ENCODE peak calls at places on chromosome 1, in six cellular contexts. One of them, this sample, is unnamed.

GRCh38 chr1:196660912-196661311 is 9.1 kb downstream of the CFH start:
- DNase-seq in mesendoderm: peak
- DNase-seq in CD4-positive, alpha-beta T cell: no peak
- DNase-seq in activated CD8-positive, alpha-beta T cell treated with anti-CD3 and anti-CD28 coated beads, Interleukin-2, amount 10 ng/mL, durations not matched to agents 7 days and 5 days: no peak
- DNase-seq in GM12865: peak
- DNase-seq in hypothalamus: no peak
- DNase-seq in this sample: peak

GRCh38 chr1:3460653-3461237 is 6.3 kb downstream of the ARHGEF16 start:
- DNase-seq in CD4-positive, alpha-beta T cell: no peak
- DNase-seq in hypothalamus: no peak
- DNase-seq in activated CD8-positive, alpha-beta T cell treated with anti-CD3 and anti-CD28 coated beads, Interleukin-2, amount 10 ng/mL, durations not matched to agents 7 days and 5 days: no peak
- DNase-seq in GM12865: no peak
- DNase-seq in mesendoderm: no peak
- DNase-seq in this sample: peak

GRCh38 chr1:151062738-151063371 is 2.7 kb downstream of the MLLT11 start:
- DNase-seq in mesendoderm: peak
- DNase-seq in CD4-positive, alpha-beta T cell: no peak
- DNase-seq in activated CD8-positive, alpha-beta T cell treated with anti-CD3 and anti-CD28 coated beads, Interleukin-2, amount 10 ng/mL, durations not matched to agents 7 days and 5 days: no peak
- DNase-seq in GM12865: no peak
- DNase-seq in hypothalamus: no peak
- DNase-seq in this sample: peak

GRCh38 chr1:204507317-204508105 is 8.7 kb upstream of the MDM4 start:
- DNase-seq in mesendoderm: peak
- DNase-seq in CD4-positive, alpha-beta T cell: no peak
- DNase-seq in hypothalamus: peak
- DNase-seq in GM12865: peak
- DNase-seq in activated CD8-positive, alpha-beta T cell treated with anti-CD3 and anti-CD28 coated beads, Interleukin-2, amount 10 ng/mL, durations not matched to agents 7 days and 5 days: peak
- DNase-seq in this sample: peak

GRCh38 chr1:70458120-70458519 is 47.1 kb downstream of the CTH start:
- DNase-seq in mesendoderm: no peak
- DNase-seq in activated CD8-positive, alpha-beta T cell treated with anti-CD3 and anti-CD28 coated beads, Interleukin-2, amount 10 ng/mL, durations not matched to agents 7 days and 5 days: no peak
- DNase-seq in hypothalamus: no peak
- DNase-seq in CD4-positive, alpha-beta T cell: no peak
- DNase-seq in GM12865: no peak
- DNase-seq in this sample: no peak

GRCh38 chr1:65525297-65526048 is 105.0 kb downstream of the LEPR start:
- DNase-seq in CD4-positive, alpha-beta T cell: no peak
- DNase-seq in mesendoderm: no peak
- DNase-seq in GM12865: no peak
- DNase-seq in activated CD8-positive, alpha-beta T cell treated with anti-CD3 and anti-CD28 coated beads, Interleukin-2, amount 10 ng/mL, durations not matched to agents 7 days and 5 days: no peak
- DNase-seq in hypothalamus: no peak
- DNase-seq in this sample: no peak

GRCh38 chr1:27356628-27357280 is 10.0 kb downstream of the MAP3K6 start:
- DNase-seq in hypothalamus: no peak
- DNase-seq in CD4-positive, alpha-beta T cell: peak
- DNase-seq in activated CD8-positive, alpha-beta T cell treated with anti-CD3 and anti-CD28 coated beads, Interleukin-2, amount 10 ng/mL, durations not matched to agents 7 days and 5 days: peak
- DNase-seq in GM12865: no peak
- DNase-seq in mesendoderm: peak
- DNase-seq in this sample: no peak

GRCh38 chr1:77347646-77348045 is 65.8 kb downstream of the AK5 start:
- DNase-seq in hypothalamus: no peak
- DNase-seq in GM12865: no peak
- DNase-seq in mesendoderm: peak
- DNase-seq in activated CD8-positive, alpha-beta T cell treated with anti-CD3 and anti-CD28 coated beads, Interleukin-2, amount 10 ng/mL, durations not matched to agents 7 days and 5 days: no peak
- DNase-seq in CD4-positive, alpha-beta T cell: no peak
- DNase-seq in this sample: peak

GRCh38 chr1:202586018-202586821 is 124.0 kb downstream of the SYT2 start:
- DNase-seq in CD4-positive, alpha-beta T cell: no peak
- DNase-seq in hypothalamus: no peak
- DNase-seq in activated CD8-positive, alpha-beta T cell treated with anti-CD3 and anti-CD28 coated beads, Interleukin-2, amount 10 ng/mL, durations not matched to agents 7 days and 5 days: no peak
- DNase-seq in mesendoderm: peak
- DNase-seq in GM12865: peak
- DNase-seq in this sample: peak

GRCh38 chr1:234960722-234961467 is 167.7 kb downstream of the TOMM20 start:
- DNase-seq in CD4-positive, alpha-beta T cell: no peak
- DNase-seq in GM12865: peak
- DNase-seq in hypothalamus: no peak
- DNase-seq in mesendoderm: no peak
- DNase-seq in activated CD8-positive, alpha-beta T cell treated with anti-CD3 and anti-CD28 coated beads, Interleukin-2, amount 10 ng/mL, durations not matched to agents 7 days and 5 days: no peak
- DNase-seq in this sample: peak

GRCh38 chr1:54404939-54405880 is 984 bp downstream of the SSBP3 start:
- DNase-seq in CD4-positive, alpha-beta T cell: no peak
- DNase-seq in activated CD8-positive, alpha-beta T cell treated with anti-CD3 and anti-CD28 coated beads, Interleukin-2, amount 10 ng/mL, durations not matched to agents 7 days and 5 days: peak
- DNase-seq in GM12865: peak
- DNase-seq in mesendoderm: no peak
- DNase-seq in hypothalamus: no peak
- DNase-seq in this sample: peak

GRCh38 chr1:39625462-39626273 is 13.8 kb downstream of the HEYL start:
- DNase-seq in hypothalamus: peak
- DNase-seq in GM12865: no peak
- DNase-seq in CD4-positive, alpha-beta T cell: no peak
- DNase-seq in activated CD8-positive, alpha-beta T cell treated with anti-CD3 and anti-CD28 coated beads, Interleukin-2, amount 10 ng/mL, durations not matched to agents 7 days and 5 days: no peak
- DNase-seq in mesendoderm: no peak
- DNase-seq in this sample: no peak

GRCh38 chr1:54940027-54940426 is 40.4 kb upstream of the TMEM61 start:
- DNase-seq in CD4-positive, alpha-beta T cell: no peak
- DNase-seq in GM12865: no peak
- DNase-seq in activated CD8-positive, alpha-beta T cell treated with anti-CD3 and anti-CD28 coated beads, Interleukin-2, amount 10 ng/mL, durations not matched to agents 7 days and 5 days: no peak
- DNase-seq in mesendoderm: peak
- DNase-seq in hypothalamus: no peak
- DNase-seq in this sample: peak

GRCh38 chr1:209866201-209866600 is 38.4 kb downstream of the UTP25 start:
- DNase-seq in hypothalamus: no peak
- DNase-seq in GM12865: no peak
- DNase-seq in CD4-positive, alpha-beta T cell: no peak
- DNase-seq in activated CD8-positive, alpha-beta T cell treated with anti-CD3 and anti-CD28 coated beads, Interleukin-2, amount 10 ng/mL, durations not matched to agents 7 days and 5 days: no peak
- DNase-seq in mesendoderm: no peak
- DNase-seq in this sample: no peak

GRCh38 chr1:34163792-34164509 is 1.1 kb downstream of the CSMD2 start:
- DNase-seq in mesendoderm: peak
- DNase-seq in GM12865: no peak
- DNase-seq in hypothalamus: no peak
- DNase-seq in CD4-positive, alpha-beta T cell: no peak
- DNase-seq in activated CD8-positive, alpha-beta T cell treated with anti-CD3 and anti-CD28 coated beads, Interleukin-2, amount 10 ng/mL, durations not matched to agents 7 days and 5 days: no peak
- DNase-seq in this sample: no peak

GRCh38 chr1:93681095-93681548 is 515 bp downstream of the BCAR3 start:
- DNase-seq in CD4-positive, alpha-beta T cell: no peak
- DNase-seq in GM12865: no peak
- DNase-seq in mesendoderm: no peak
- DNase-seq in activated CD8-positive, alpha-beta T cell treated with anti-CD3 and anti-CD28 coated beads, Interleukin-2, amount 10 ng/mL, durations not matched to agents 7 days and 5 days: no peak
- DNase-seq in hypothalamus: peak
- DNase-seq in this sample: no peak

GRCh38 chr1:162284206-162284955 is 92.3 kb downstream of the SPATA46 start:
- DNase-seq in mesendoderm: no peak
- DNase-seq in activated CD8-positive, alpha-beta T cell treated with anti-CD3 and anti-CD28 coated beads, Interleukin-2, amount 10 ng/mL, durations not matched to agents 7 days and 5 days: no peak
- DNase-seq in GM12865: no peak
- DNase-seq in hypothalamus: no peak
- DNase-seq in CD4-positive, alpha-beta T cell: no peak
- DNase-seq in this sample: no peak

GRCh38 chr1:41239988-41240610 is 2.0 kb downstream of the SCMH1 start:
- DNase-seq in activated CD8-positive, alpha-beta T cell treated with anti-CD3 and anti-CD28 coated beads, Interleukin-2, amount 10 ng/mL, durations not matched to agents 7 days and 5 days: peak
- DNase-seq in mesendoderm: peak
- DNase-seq in GM12865: peak
- DNase-seq in CD4-positive, alpha-beta T cell: no peak
- DNase-seq in hypothalamus: no peak
- DNase-seq in this sample: peak